ENCODE peak calls at places on chromosomes 4 and X, in nine cellular contexts. One of them, this sample, is unnamed.

GRCh38 chr4:164937576-164938270 is 39.7 kb downstream of the TRIM61 start:
- DNase-seq in sigmoid colon: no peak
- DNase-seq in suprapubic skin: no peak
- DNase-seq in A549: no peak
- DNase-seq in esophagus muscularis mucosa: no peak
- DNase-seq in ovary: no peak
- DNase-seq in HepG2: peak; percentile 12
- DNase-seq in tibial nerve: peak; percentile 29
- DNase-seq in stomach: no peak
- DNase-seq in this sample: no peak

GRCh38 chr4:139054791-139055376 is 39.3 kb downstream of the NOCT start:
- DNase-seq in A549: no peak
- DNase-seq in suprapubic skin: no peak
- DNase-seq in sigmoid colon: no peak
- DNase-seq in HepG2: no peak
- DNase-seq in tibial nerve: no peak
- DNase-seq in esophagus muscularis mucosa: no peak
- DNase-seq in ovary: no peak
- DNase-seq in stomach: no peak
- DNase-seq in this sample: no peak

GRCh38 chr4:7194251-7195137 is 2.2 kb downstream of the SORCS2 start:
- DNase-seq in ovary: peak; percentile 57
- DNase-seq in suprapubic skin: peak; percentile 63
- DNase-seq in sigmoid colon: peak; percentile 66
- DNase-seq in A549: peak; percentile 55
- DNase-seq in HepG2: no peak
- DNase-seq in tibial nerve: no peak
- DNase-seq in esophagus muscularis mucosa: no peak
- DNase-seq in stomach: no peak
- DNase-seq in this sample: no peak

GRCh38 chr4:56102581-56102980 is 153.8 kb downstream of the CEP135 start:
- DNase-seq in suprapubic skin: no peak
- DNase-seq in stomach: no peak
- DNase-seq in sigmoid colon: no peak
- DNase-seq in tibial nerve: no peak
- DNase-seq in HepG2: no peak
- DNase-seq in ovary: no peak
- DNase-seq in A549: no peak
- DNase-seq in esophagus muscularis mucosa: no peak
- DNase-seq in this sample: no peak

GRCh38 chr4:173121044-173121685 is 47.4 kb upstream of the GALNT7 start:
- DNase-seq in sigmoid colon: no peak
- DNase-seq in esophagus muscularis mucosa: no peak
- DNase-seq in tibial nerve: no peak
- DNase-seq in stomach: peak; percentile 40
- DNase-seq in ovary: no peak
- DNase-seq in suprapubic skin: no peak
- DNase-seq in HepG2: no peak
- DNase-seq in A549: peak; percentile 9
- DNase-seq in this sample: peak; percentile 48

GRCh38 chr4:111400736-111401135 is 744.5 kb upstream of the FAM241A start:
- DNase-seq in HepG2: no peak
- DNase-seq in esophagus muscularis mucosa: no peak
- DNase-seq in A549: no peak
- DNase-seq in ovary: no peak
- DNase-seq in sigmoid colon: no peak
- DNase-seq in stomach: no peak
- DNase-seq in tibial nerve: peak; percentile 13
- DNase-seq in suprapubic skin: no peak
- DNase-seq in this sample: no peak

GRCh38 chr4:176052744-176053143 is 12.9 kb upstream of the WDR17 start:
- DNase-seq in suprapubic skin: no peak
- DNase-seq in esophagus muscularis mucosa: no peak
- DNase-seq in A549: no peak
- DNase-seq in stomach: no peak
- DNase-seq in sigmoid colon: no peak
- DNase-seq in tibial nerve: no peak
- DNase-seq in ovary: no peak
- DNase-seq in HepG2: no peak
- DNase-seq in this sample: no peak

GRCh38 chrX:41909068-41909467 is 14.3 kb downstream of the CASK start:
- DNase-seq in ovary: no peak
- DNase-seq in esophagus muscularis mucosa: no peak
- DNase-seq in HepG2: no peak
- DNase-seq in A549: no peak
- DNase-seq in tibial nerve: no peak
- DNase-seq in suprapubic skin: no peak
- DNase-seq in sigmoid colon: no peak
- DNase-seq in stomach: no peak
- DNase-seq in this sample: no peak

GRCh38 chrX:27186671-27187070 is 276.5 kb downstream of the PPP4R3C start:
- DNase-seq in suprapubic skin: no peak
- DNase-seq in stomach: no peak
- DNase-seq in ovary: no peak
- DNase-seq in HepG2: peak; percentile 13
- DNase-seq in esophagus muscularis mucosa: no peak
- DNase-seq in A549: peak; percentile 50
- DNase-seq in sigmoid colon: no peak
- DNase-seq in tibial nerve: no peak
- DNase-seq in this sample: peak; percentile 9

GRCh38 chr4:119284876-119285611 is 36.9 kb downstream of the FABP2 start:
- DNase-seq in HepG2: no peak
- DNase-seq in A549: peak; percentile 11
- DNase-seq in ovary: no peak
- DNase-seq in stomach: no peak
- DNase-seq in sigmoid colon: no peak
- DNase-seq in tibial nerve: no peak
- DNase-seq in suprapubic skin: no peak
- DNase-seq in esophagus muscularis mucosa: no peak
- DNase-seq in this sample: no peak

GRCh38 chrX:10414872-10415703 is 205.3 kb downstream of the MID1 start:
- DNase-seq in ovary: no peak
- DNase-seq in sigmoid colon: no peak
- DNase-seq in esophagus muscularis mucosa: no peak
- DNase-seq in suprapubic skin: no peak
- DNase-seq in A549: no peak
- DNase-seq in HepG2: no peak
- DNase-seq in stomach: no peak
- DNase-seq in tibial nerve: no peak
- DNase-seq in this sample: no peak

DNA sequence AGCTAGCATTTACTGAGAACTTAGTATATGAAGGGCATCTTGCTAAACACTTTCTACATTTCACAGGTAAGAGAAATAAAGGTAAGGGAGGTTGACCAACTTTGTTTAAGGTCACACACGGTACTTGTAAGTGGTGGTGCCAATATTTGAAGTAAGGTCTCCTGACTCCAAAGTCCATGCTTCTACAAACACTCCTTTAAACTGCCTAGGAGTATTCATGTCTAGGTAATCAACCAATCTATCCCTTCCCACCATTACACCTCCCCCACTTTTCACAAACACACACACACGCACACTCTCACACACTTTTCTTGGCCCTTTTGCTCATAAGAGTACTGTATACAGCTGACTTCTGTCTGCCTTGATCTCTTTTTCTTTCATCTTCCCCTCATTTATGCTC is 7.1 kb downstream of the BEX1 start:
- DNase-seq in stomach: no peak
- DNase-seq in tibial nerve: no peak
- DNase-seq in sigmoid colon: no peak
- DNase-seq in A549: no peak
- DNase-seq in esophagus muscularis mucosa: no peak
- DNase-seq in HepG2: peak; percentile 71
- DNase-seq in ovary: no peak
- DNase-seq in suprapubic skin: no peak
- DNase-seq in this sample: no peak
- TF ChIP-seq EP300 in stomach: no peak
- TF ChIP-seq EP300 in tibial nerve: no peak
- TF ChIP-seq EP300 in sigmoid colon: no peak
- TF ChIP-seq EP300 in A549: no peak
- TF ChIP-seq EP300 in esophagus muscularis mucosa: no peak
- TF ChIP-seq EP300 in HepG2: no peak
- TF ChIP-seq EP300 in ovary: no peak
- TF ChIP-seq EP300 in suprapubic skin: no peak
- TF ChIP-seq EP300 in this sample: no peak

DNA sequence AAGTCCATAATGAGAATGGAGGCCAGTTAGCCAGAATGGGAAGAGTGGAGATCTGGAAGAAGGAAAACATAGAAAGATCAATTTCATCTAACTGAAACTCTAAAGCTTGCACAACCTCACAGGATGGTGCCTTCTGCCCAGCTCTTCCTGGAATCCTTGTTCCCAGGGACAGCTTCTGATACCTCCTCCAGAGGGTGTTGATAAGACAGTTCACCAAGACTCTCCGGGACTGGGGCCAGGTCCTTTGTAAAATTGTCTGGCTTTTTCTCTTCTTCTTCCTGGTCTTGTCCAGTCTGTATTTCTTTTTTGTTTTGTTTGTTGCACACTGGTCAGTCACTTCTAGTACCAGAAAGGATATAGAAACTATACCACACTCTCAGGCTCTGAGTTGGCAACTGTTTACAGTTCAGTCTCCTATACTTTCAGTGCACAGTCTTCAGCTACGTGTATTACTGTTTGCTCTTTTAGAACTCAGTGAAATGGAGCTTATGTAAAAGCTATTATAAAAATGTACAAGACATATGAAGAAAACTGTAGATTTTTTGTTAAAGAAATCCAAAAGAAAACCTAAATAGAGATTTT is 142.8 kb upstream of the RPL34 start:
- DNase-seq in A549: no peak
- DNase-seq in esophagus muscularis mucosa: no peak
- DNase-seq in sigmoid colon: no peak
- DNase-seq in stomach: no peak
- DNase-seq in ovary: no peak
- DNase-seq in HepG2: no peak
- DNase-seq in suprapubic skin: no peak
- DNase-seq in tibial nerve: no peak
- DNase-seq in this sample: no peak
- TF ChIP-seq EP300 in A549: no peak
- TF ChIP-seq EP300 in esophagus muscularis mucosa: no peak
- TF ChIP-seq EP300 in sigmoid colon: no peak
- TF ChIP-seq EP300 in stomach: no peak
- TF ChIP-seq EP300 in ovary: no peak
- TF ChIP-seq EP300 in HepG2: no peak
- TF ChIP-seq EP300 in suprapubic skin: no peak
- TF ChIP-seq EP300 in tibial nerve: no peak
- TF ChIP-seq EP300 in this sample: no peak

GRCh38 chr4:108592674-108592986 is 27.7 kb upstream of the RPL34 start:
- DNase-seq in stomach: no peak
- DNase-seq in A549: no peak
- DNase-seq in ovary: no peak
- DNase-seq in sigmoid colon: no peak
- DNase-seq in suprapubic skin: no peak
- DNase-seq in esophagus muscularis mucosa: no peak
- DNase-seq in HepG2: peak; percentile 72
- DNase-seq in tibial nerve: no peak
- DNase-seq in this sample: no peak
- TF ChIP-seq EP300 in stomach: no peak
- TF ChIP-seq EP300 in A549: no peak
- TF ChIP-seq EP300 in ovary: no peak
- TF ChIP-seq EP300 in sigmoid colon: no peak
- TF ChIP-seq EP300 in suprapubic skin: no peak
- TF ChIP-seq EP300 in esophagus muscularis mucosa: no peak
- TF ChIP-seq EP300 in HepG2: no peak
- TF ChIP-seq EP300 in tibial nerve: no peak
- TF ChIP-seq EP300 in this sample: no peak

GRCh38 chr4:154137320-154137905 is 348.5 kb upstream of the SFRP2 start:
- DNase-seq in HepG2: no peak
- DNase-seq in ovary: no peak
- DNase-seq in A549: no peak
- DNase-seq in tibial nerve: no peak
- DNase-seq in esophagus muscularis mucosa: no peak
- DNase-seq in sigmoid colon: no peak
- DNase-seq in suprapubic skin: no peak
- DNase-seq in stomach: no peak
- DNase-seq in this sample: no peak
- TF ChIP-seq EP300 in HepG2: no peak
- TF ChIP-seq EP300 in ovary: no peak
- TF ChIP-seq EP300 in A549: no peak
- TF ChIP-seq EP300 in tibial nerve: no peak
- TF ChIP-seq EP300 in esophagus muscularis mucosa: no peak
- TF ChIP-seq EP300 in sigmoid colon: no peak
- TF ChIP-seq EP300 in suprapubic skin: no peak
- TF ChIP-seq EP300 in stomach: no peak
- TF ChIP-seq EP300 in this sample: no peak